ENCODE peak calls at places on chromosomes 2 and 18, in eight cellular contexts. P is GM13976; N is CD8-positive, alpha-beta T cell; O is GM04503; D is Calu3; X is CD4-positive, alpha-beta memory T cell; I is epithelial cell of esophagus; A is AG10803. M is an unnamed sample.

GRCh38 chr2:19801367-19802087 is 100.3 kb downstream of the TTC32 start:
- DNase-seq in P (no peak), N (no peak), O (peak), D (peak), X (no peak), I (peak), A (peak), M (peak)

GRCh38 chr18:78670778-78671405 is 308.7 kb upstream of the SALL3 start:
- DNase-seq in P (no peak), N (no peak), O (no peak), D (no peak), X (no peak), I (no peak), A (no peak), M (no peak)

GRCh38 chr2:81194176-81194575 is 889.6 kb upstream of the LRRTM1 start:
- DNase-seq in P (no peak), N (no peak), O (no peak), D (no peak), X (no peak), I (no peak), A (no peak), M (no peak)

GRCh38 chr2:10900216-10901109 is 11.3 kb upstream of the KCNF1 start:
- DNase-seq in P (peak), N (no peak), O (no peak), D (peak), X (no peak), I (peak), A (no peak), M (peak)

GRCh38 chr2:177883177-177883576 is 189.4 kb downstream of the PDE11A start:
- DNase-seq in P (no peak), N (no peak), O (no peak), D (no peak), X (no peak), I (no peak), A (no peak), M (no peak)

GRCh38 chr2:63667132-63667531 is 78.4 kb downstream of the MDH1 start:
- DNase-seq in P (no peak), N (no peak), O (no peak), D (no peak), X (no peak), I (peak), A (peak), M (peak)

GRCh38 chr18:75868031-75868430 is 440.5 kb upstream of the SMIM21 start:
- DNase-seq in P (no peak), N (no peak), O (no peak), D (no peak), X (no peak), I (no peak), A (no peak), M (no peak)

GRCh38 chr2:46170011-46170410 is 127.2 kb upstream of the EPAS1 start:
- DNase-seq in P (no peak), N (no peak), O (no peak), D (no peak), X (no peak), I (no peak), A (no peak), M (no peak)

GRCh38 chr2:240603081-240603835 is 16.7 kb downstream of the CAPN10 start:
- DNase-seq in P (no peak), N (no peak), O (no peak), D (no peak), X (no peak), I (no peak), A (no peak), M (no peak)

GRCh38 chr2:120661551-120661950 is 74.1 kb upstream of the GLI2 start:
- DNase-seq in P (no peak), N (no peak), O (no peak), D (no peak), X (no peak), I (peak), A (peak), M (no peak)

GRCh38 chr2:163252199-163252598 is 413.6 kb upstream of the KCNH7 start:
- DNase-seq in P (no peak), N (no peak), O (no peak), D (no peak), X (no peak), I (peak), A (no peak), M (peak)

GRCh38 chr2:174465327-174465726 is 21.5 kb downstream of the GPR155 start:
- DNase-seq in P (no peak), N (no peak), O (no peak), D (no peak), X (no peak), I (no peak), A (no peak), M (no peak)

GRCh38 chr2:24856791-24857211 is 63.2 kb downstream of the ADCY3 start:
- DNase-seq in P (no peak), N (no peak), O (no peak), D (no peak), X (no peak), I (no peak), A (no peak), M (no peak)

GRCh38 chr18:79754831-79755351 is 42.8 kb upstream of the KCNG2 start:
- DNase-seq in P (no peak), N (no peak), O (no peak), D (no peak), X (no peak), I (no peak), A (no peak), M (no peak)

GRCh38 chr2:30447149-30448045 is at the start of gene LCLAT1:
- DNase-seq in P (peak), N (peak), O (peak), D (peak), X (peak), I (peak), A (peak), M (peak)

GRCh38 chr2:105052773-105053172 is 14.9 kb downstream of the MRPS9 start:
- DNase-seq in P (no peak), N (no peak), O (no peak), D (peak), X (no peak), I (no peak), A (no peak), M (peak)

GRCh38 chr18:48640566-48641270 is 101.9 kb downstream of the CTIF start:
- DNase-seq in P (no peak), N (no peak), O (no peak), D (no peak), X (no peak), I (peak), A (peak), M (peak)

GRCh38 chr2:40034198-40034597 is 255.1 kb upstream of the THUMPD2 start:
- DNase-seq in P (no peak), N (no peak), O (peak), D (no peak), X (no peak), I (peak), A (peak), M (peak)

GRCh38 chr18:30358545-30358944 is 684.0 kb downstream of the DSC3 start:
- DNase-seq in P (no peak), N (no peak), O (no peak), D (peak), X (no peak), I (peak), A (no peak), M (peak)

GRCh38 chr18:22005191-22005824 is 164.1 kb upstream of the GATA6 start:
- DNase-seq in P (no peak), N (no peak), O (peak), D (no peak), X (no peak), I (no peak), A (peak), M (no peak)

GRCh38 chr2:163659224-163659623 is 76.6 kb downstream of the FIGN start:
- DNase-seq in P (no peak), N (no peak), O (no peak), D (no peak), X (no peak), I (peak), A (peak), M (peak)

GRCh38 chr18:51162617-51163016 is 34.9 kb downstream of the MEX3C start:
- DNase-seq in P (no peak), N (no peak), O (no peak), D (no peak), X (no peak), I (no peak), A (no peak), M (no peak)

GRCh38 chr2:128585706-128586105 is 267.0 kb upstream of the HS6ST1 start:
- DNase-seq in P (no peak), N (no peak), O (peak), D (no peak), X (no peak), I (peak), A (peak), M (peak)

GRCh38 chr2:239261796-239262475 is 138.9 kb downstream of the HDAC4 start:
- DNase-seq in P (no peak), N (no peak), O (no peak), D (no peak), X (no peak), I (no peak), A (no peak), M (no peak)

GRCh38 chr2:208072250-208072892 is 47.0 kb upstream of the PLEKHM3 start:
- DNase-seq in P (peak), N (peak), O (no peak), D (peak), X (peak), I (peak), A (peak), M (peak)

GRCh38 chr2:98730053-98730850 is 680 bp downstream of the MGAT4A start:
- DNase-seq in P (no peak), N (peak), O (no peak), D (peak), X (peak), I (no peak), A (no peak), M (peak)

GRCh38 chr2:31413025-31413424 is 1.5 kb downstream of the XDH start:
- DNase-seq in P (no peak), N (no peak), O (no peak), D (no peak), X (no peak), I (peak), A (peak), M (peak)

GRCh38 chr2:163640542-163641195 is 95.1 kb downstream of the FIGN start:
- DNase-seq in P (no peak), N (no peak), O (no peak), D (no peak), X (no peak), I (no peak), A (no peak), M (no peak)

GRCh38 chr2:74690571-74690970 is 36.5 kb downstream of the SEMA4F start:
- DNase-seq in P (peak), N (no peak), O (peak), D (peak), X (peak), I (peak), A (peak), M (peak)

GRCh38 chr18:12291161-12291560 is 16.9 kb upstream of the TUBB6 start:
- DNase-seq in P (no peak), N (no peak), O (no peak), D (no peak), X (no peak), I (no peak), A (no peak), M (no peak)

GRCh38 chr2:179837408-179837807 is 24.0 kb downstream of the ZNF385B start:
- DNase-seq in P (no peak), N (no peak), O (peak), D (no peak), X (no peak), I (peak), A (peak), M (peak)

GRCh38 chr2:24650997-24651642 is 142.1 kb downstream of the PTRHD1 start:
- DNase-seq in P (no peak), N (no peak), O (no peak), D (no peak), X (no peak), I (no peak), A (no peak), M (no peak)

GRCh38 chr2:120847700-120848321 is 112.1 kb downstream of the GLI2 start:
- DNase-seq in P (no peak), N (no peak), O (no peak), D (no peak), X (no peak), I (peak), A (peak), M (no peak)

GRCh38 chr2:38462121-38462634 is 85.1 kb upstream of the ATL2 start:
- DNase-seq in P (no peak), N (no peak), O (peak), D (peak), X (no peak), I (peak), A (peak), M (peak)